ENCODE peak calls at places on chromosomes 3 and 15, in ten cellular contexts. D is hepatocyte; Q is HepG2; C is heart right ventricle; U is PC-3; L is fibroblast of lung; W is AG04450; S is tibial artery; T is CD8-positive, alpha-beta T cell; R is endothelial cell of umbilical vein. A is an unnamed sample.

GRCh38 chr3:141275511-141275910 is 43.9 kb downstream of the PXYLP1 start:
- DNase-seq in W (no peak), C (no peak), L (no peak), R (no peak), Q (no peak), T (no peak), D (no peak), S (no peak), U (peak; percentile 19), A (no peak)

GRCh38 chr15:63243776-63244175 is 33.6 kb upstream of the APH1B start:
- DNase-seq in U (no peak), C (no peak), S (no peak), R (no peak), T (no peak), D (no peak), Q (no peak), W (no peak), L (peak; percentile 76), A (no peak)

GRCh38 chr3:64184621-64185020 is 40.6 kb downstream of the PRICKLE2 start:
- DNase-seq in R (no peak), W (no peak), U (no peak), C (no peak), L (peak; percentile 75), S (no peak), T (no peak), Q (no peak), D (no peak), A (no peak)

GRCh38 chr3:184388936-184389230 is 9.0 kb downstream of the CHRD start:
- DNase-seq in W (no peak), Q (no peak), R (no peak), L (no peak), U (no peak), S (no peak), C (no peak), D (no peak), T (no peak), A (no peak)

GRCh38 chr3:24192469-24193056 is 247.5 kb downstream of the NR1D2 start:
- DNase-seq in S (no peak), W (no peak), D (no peak), R (no peak), L (no peak), Q (no peak), T (no peak), C (no peak), U (no peak), A (no peak)

GRCh38 chr3:106332884-106333283 is 464.1 kb upstream of the CBLB start:
- DNase-seq in T (no peak), S (no peak), L (peak; percentile 73), C (no peak), D (no peak), R (no peak), Q (no peak), U (peak; percentile 89), W (no peak), A (no peak)

GRCh38 chr3:153669527-153669926 is 451.7 kb upstream of the ARHGEF26 start:
- DNase-seq in D (no peak), S (no peak), W (no peak), C (no peak), Q (no peak), L (no peak), R (no peak), U (no peak), T (no peak), A (no peak)

GRCh38 chr3:149816986-149817385 is 4.0 kb downstream of the RNF13 start:
- DNase-seq in U (peak; percentile 70), C (no peak), W (no peak), Q (no peak), T (no peak), D (no peak), L (no peak), S (no peak), R (no peak), A (no peak)

GRCh38 chr3:137062250-137062649 is 104.5 kb downstream of the IL20RB start:
- DNase-seq in D (no peak), Q (no peak), W (no peak), L (no peak), U (no peak), R (no peak), C (no peak), S (no peak), T (no peak), A (no peak)

GRCh38 chr15:90000175-90000923 is 775 bp upstream of the ZNF710 start:
- DNase-seq in T (no peak), U (no peak), Q (no peak), R (peak; percentile 37), L (peak; percentile 30), S (peak; percentile 73), C (peak; percentile 51), D (peak; percentile 60), W (no peak), A (no peak)

GRCh38 chr3:64916937-64917336 is 229.1 kb upstream of the ADAMTS9 start:
- DNase-seq in L (no peak), R (peak; percentile 85), U (no peak), D (no peak), C (no peak), W (no peak), T (no peak), Q (no peak), S (no peak), A (no peak)

GRCh38 chr3:69784854-69785523 is 45.7 kb downstream of the MITF start:
- DNase-seq in Q (no peak), R (peak; percentile 41), U (no peak), T (no peak), L (peak; percentile 92), C (peak; percentile 46), W (peak; percentile 42), S (peak; percentile 87), D (peak; percentile 67), A (peak; percentile 71)

GRCh38 chr3:170725285-170725731 is 139.4 kb upstream of the SLC7A14 start:
- DNase-seq in Q (no peak), U (no peak), T (no peak), W (no peak), D (no peak), C (no peak), R (no peak), L (peak; percentile 80), S (no peak), A (no peak)

GRCh38 chr15:57821826-57822225 is 115.3 kb downstream of the POLR2M start:
- DNase-seq in D (no peak), W (no peak), U (no peak), T (no peak), L (no peak), C (no peak), R (peak; percentile 62), Q (no peak), S (no peak), A (no peak)

GRCh38 chr3:170043506-170043905 is 5.7 kb downstream of the GPR160 start:
- DNase-seq in Q (no peak), S (no peak), W (no peak), T (no peak), C (no peak), R (no peak), L (no peak), U (no peak), D (no peak), A (no peak)

DNA sequence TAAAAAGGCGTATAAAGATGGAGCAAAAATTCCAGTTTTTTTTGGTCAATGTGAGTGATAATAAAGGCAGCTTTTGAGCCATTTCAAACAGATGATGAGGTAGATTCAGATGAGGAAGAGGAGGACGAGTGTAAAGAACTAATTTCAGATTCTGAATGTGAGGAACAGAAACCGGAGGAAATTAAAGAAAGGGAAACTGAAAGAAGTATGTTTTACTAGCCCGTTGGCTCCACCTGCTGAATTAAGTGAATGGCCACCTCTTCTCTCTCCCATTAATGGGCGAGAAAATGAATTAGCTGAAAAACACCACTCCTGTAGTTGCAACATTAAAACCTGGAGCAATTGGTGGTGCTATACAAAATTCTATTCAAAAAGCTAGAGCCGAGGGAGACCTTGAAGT is 55.4 kb downstream of the CYP19A1 start:
- DNase-seq in U (no peak), Q (no peak), T (no peak), L (no peak), S (no peak), R (no peak), C (no peak), W (no peak), D (no peak), A (no peak)
- TF ChIP-seq CTCF in U (no peak), Q (no peak), T (no peak), L (no peak), S (no peak), R (no peak), C (no peak), W (no peak), D (no peak), A (no peak)

GRCh38 chr15:69926011-69926410 is 171.7 kb downstream of the TLE3 start:
- DNase-seq in L (peak; percentile 60), D (no peak), C (no peak), W (no peak), S (no peak), T (no peak), R (no peak), Q (no peak), U (peak; percentile 39), A (no peak)
- H3K9me3 ChIP-seq in L (no peaks in the 10 kb centered on the region), D (peaks cover 15% of the 10 kb centered on the region), C (peaks cover 21% of the 10 kb centered on the region), W (peaks cover 5% of the 10 kb centered on the region), S (peaks cover 22% of the 10 kb centered on the region), T (peaks cover 6% of the 10 kb centered on the region), R (peaks cover 2% of the 10 kb centered on the region), Q (peaks cover 16% of the 10 kb centered on the region), U (no peaks in the 10 kb centered on the region), A (peaks cover 36% of the 10 kb centered on the region)

DNA sequence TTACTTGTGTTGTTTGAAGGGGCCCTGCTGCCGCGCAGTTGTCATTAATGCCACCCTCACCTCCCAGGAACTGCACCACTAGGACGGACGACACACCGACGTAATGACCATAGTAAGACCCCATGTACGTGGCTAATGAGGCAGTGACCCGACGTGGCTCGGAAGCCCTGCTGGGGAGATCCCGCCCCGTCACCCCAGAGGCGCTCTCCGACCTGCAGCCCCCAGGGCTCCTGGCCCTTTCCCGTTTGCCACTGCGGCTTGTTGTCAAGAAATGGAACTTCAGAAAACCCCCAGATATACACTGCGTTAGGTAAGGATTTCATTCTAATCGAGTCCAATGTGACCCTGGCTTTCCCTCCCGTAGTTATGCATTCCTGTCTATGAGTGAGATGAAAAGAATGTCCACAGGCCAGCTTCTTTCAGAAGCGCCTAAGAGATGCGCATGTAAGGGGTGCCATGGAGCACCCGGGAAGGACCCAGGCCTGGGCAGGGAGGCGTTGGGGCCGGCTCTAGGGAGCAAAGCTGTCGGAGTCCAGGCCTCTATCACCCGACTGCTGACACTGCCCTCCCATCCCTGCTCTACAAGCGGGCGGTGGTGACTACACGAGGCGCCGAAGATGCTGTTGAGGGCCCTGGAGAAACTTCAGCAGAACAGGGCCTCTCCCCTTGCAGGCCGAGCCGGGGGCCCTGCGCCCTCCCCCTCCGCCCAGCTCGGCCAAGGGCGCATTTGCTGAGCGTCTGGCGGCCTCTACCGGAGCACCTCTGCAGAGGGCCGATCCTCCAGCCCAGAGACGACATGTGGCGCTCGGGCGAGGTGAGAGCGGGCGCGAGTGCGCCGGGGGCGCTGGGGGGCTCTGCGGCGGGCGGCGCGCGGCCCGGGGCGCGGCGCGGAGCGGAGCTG is at the start of gene GABRA5:
- DNase-seq in Q (no peak), L (peak; percentile 72), D (peak; percentile 70), R (no peak), S (no peak), T (no peak), W (no peak), U (peak; percentile 15), C (peak; percentile 27), A (no peak)
- TF ChIP-seq CTCF in Q (peak; percentile 60), L (no peak), D (peak; percentile 53), R (no peak), S (no peak), T (no peak), W (peak; percentile 33), U (peak; percentile 15), C (peak; percentile 44), A (peak; percentile 48)

GRCh38 chr3:104868291-104868690 is 498.4 kb upstream of the ALCAM start:
- DNase-seq in L (no peak), W (no peak), R (no peak), U (no peak), Q (no peak), S (no peak), C (no peak), D (no peak), T (no peak), A (no peak)
- H3K9me3 ChIP-seq in L (no peaks in the 10 kb centered on the region), W (no peaks in the 10 kb centered on the region), R (no peaks in the 10 kb centered on the region), U (no peaks in the 10 kb centered on the region), Q (no peaks in the 10 kb centered on the region), S (no peaks in the 10 kb centered on the region), C (no peaks in the 10 kb centered on the region), D (no peaks in the 10 kb centered on the region), T (no peaks in the 10 kb centered on the region), A (no peaks in the 10 kb centered on the region)

A was measured in left ventricle myocardium inferior.